ENCODE peak calls at places on chromosomes 16 and 17, in ten cellular contexts. D, W, J, L, N, E, G, H, T and X are unnamed samples.

GRCh38 chr16:50781043-50781442 is 39.2 kb downstream of the CYLD start:
- DNase-seq in L (no peak), G (peak), D (no peak), J (no peak), W (no peak), N (no peak), T (no peak), H (no peak), E (no peak), X (no peak)

GRCh38 chr17:38605230-38605851 is 411 bp downstream of the SRCIN1 start:
- DNase-seq in W (no peak), D (no peak), G (no peak), H (no peak), J (peak), E (no peak), L (no peak), T (peak), N (no peak), X (no peak)

GRCh38 chr16:68776821-68777485 is 39.9 kb downstream of the CDH1 start:
- DNase-seq in H (no peak), N (no peak), J (no peak), T (no peak), L (no peak), D (no peak), E (no peak), G (no peak), W (no peak), X (no peak)

GRCh38 chr17:75701288-75701687 is 20.0 kb upstream of the ITGB4 start:
- DNase-seq in L (no peak), E (no peak), T (no peak), H (no peak), W (no peak), N (no peak), G (no peak), D (no peak), J (no peak), X (no peak)

GRCh38 chr16:180921-181667 is 835 bp downstream of the HBQ1 start:
- DNase-seq in D (peak), E (peak), J (peak), H (peak), T (peak), G (peak), N (peak), W (peak), L (no peak), X (peak)

GRCh38 chr17:32486091-32486700 is 597 bp upstream of the CDK5R1 start:
- DNase-seq in H (peak), N (peak), G (no peak), L (no peak), W (peak), J (peak), E (peak), D (peak), T (peak), X (peak)

GRCh38 chr17:66275651-66276050 is 26.8 kb upstream of the PRKCA start:
- DNase-seq in E (no peak), G (no peak), N (no peak), L (no peak), T (no peak), D (peak), W (no peak), J (peak), H (peak), X (no peak)

GRCh38 chr17:81094224-81094743 is 59.3 kb downstream of the BAIAP2 start:
- DNase-seq in H (no peak), D (no peak), G (no peak), L (no peak), J (no peak), W (no peak), N (no peak), T (no peak), E (no peak), X (no peak)

GRCh38 chr17:39139137-39139516 is 12.3 kb downstream of the PLXDC1 start:
- DNase-seq in W (no peak), N (no peak), E (no peak), H (peak), J (no peak), G (no peak), T (no peak), D (peak), L (no peak), X (no peak)

GRCh38 chr17:8436169-8436932 is 667 bp downstream of the NDEL1 start:
- DNase-seq in J (peak), D (peak), E (peak), W (peak), N (peak), L (no peak), H (peak), G (no peak), T (peak), X (peak)

GRCh38 chr16:55326261-55326802 is 2.3 kb downstream of the IRX6 start:
- DNase-seq in J (no peak), H (no peak), E (no peak), L (no peak), G (no peak), W (no peak), T (no peak), N (no peak), D (no peak), X (no peak)

GRCh38 chr16:70341600-70341999 is 5.1 kb upstream of the DDX19A start:
- DNase-seq in H (no peak), J (no peak), D (no peak), W (no peak), T (no peak), E (no peak), L (no peak), N (no peak), G (no peak), X (no peak)

GRCh38 chr17:32563583-32563982 is 76.8 kb downstream of the CDK5R1 start:
- DNase-seq in T (no peak), N (no peak), H (no peak), W (no peak), D (no peak), G (no peak), J (no peak), L (no peak), E (no peak), X (no peak)

GRCh38 chr17:17921192-17922082 is 50.8 kb downstream of the TOM1L2 start:
- DNase-seq in H (peak), E (no peak), L (peak), G (no peak), D (peak), T (peak), W (no peak), J (peak), N (no peak), X (no peak)

GRCh38 chr16:67336646-67337045 is 10.0 kb downstream of the LRRC36 start:
- DNase-seq in T (no peak), H (no peak), N (no peak), D (no peak), G (no peak), E (no peak), L (no peak), J (no peak), W (no peak), X (no peak)

GRCh38 chr16:88979616-88980015 is 2.6 kb upstream of the CBFA2T3 start:
- DNase-seq in D (no peak), W (no peak), E (no peak), G (no peak), J (no peak), H (no peak), T (no peak), L (no peak), N (no peak), X (no peak)

GRCh38 chr16:79651363-79651762 is 50.8 kb upstream of the MAF start:
- DNase-seq in D (peak), T (peak), H (peak), J (peak), E (no peak), G (no peak), L (no peak), W (no peak), N (no peak), X (no peak)

GRCh38 chr17:5249615-5250014 is 15.0 kb upstream of the SCIMP start:
- DNase-seq in D (peak), N (peak), H (peak), G (peak), W (peak), L (no peak), J (peak), T (peak), E (peak), X (no peak)

GRCh38 chr17:18070861-18071340 is 16.8 kb upstream of the DRG2 start:
- DNase-seq in N (no peak), G (no peak), H (peak), J (no peak), T (no peak), D (no peak), W (no peak), E (no peak), L (no peak), X (no peak)

GRCh38 chr16:89909777-89910716 is 8.6 kb upstream of the MC1R start:
- DNase-seq in G (no peak), J (peak), N (peak), L (no peak), W (peak), D (peak), E (peak), T (peak), H (peak), X (peak)

GRCh38 chr17:79878346-79878745 is 39.1 kb upstream of the CBX4 start:
- DNase-seq in L (no peak), G (no peak), D (no peak), J (no peak), W (no peak), E (no peak), H (no peak), N (no peak), T (no peak), X (no peak)

GRCh38 chr17:81527591-81528383 is at the start of gene FSCN2:
- DNase-seq in E (no peak), N (no peak), H (peak), W (no peak), J (no peak), D (no peak), G (no peak), T (no peak), L (no peak), X (no peak)